ENCODE peak calls at places on chromosomes 11 and 22, in nine cellular contexts. M is fibroblast of the aortic adventitia, K is mucosa of descending colon, S is IMR-90, W is adrenal gland, A is brain microvascular endothelial cell, I is coronary artery, Z is GM12864, J is Peyer's patch. Y is an unnamed sample.

GRCh38 chr22:41009222-41009948 is 58.2 kb downstream of the RBX1 start:
- DNase-seq in M (peak; percentile 76), K (peak; percentile 12), S (peak; percentile 91), W (no peak), A (no peak), I (no peak), Z (no peak), J (no peak), Y (no peak)

GRCh38 chr11:27184458-27185312 is 144.1 kb downstream of the BBOX1 start:
- DNase-seq in M (no peak), K (no peak), S (no peak), W (no peak), A (no peak), I (no peak), Z (no peak), J (no peak), Y (peak; percentile 20)

GRCh38 chr11:110691961-110692360 is 20.3 kb downstream of the ARHGAP20 start:
- DNase-seq in M (peak; percentile 58), K (no peak), S (no peak), W (no peak), A (no peak), I (no peak), Z (no peak), J (no peak), Y (no peak)

GRCh38 chr11:57308426-57309060 is 16.2 kb downstream of the TNKS1BP1 start:
- DNase-seq in M (no peak), K (no peak), S (no peak), W (no peak), A (no peak), I (no peak), Z (no peak), J (no peak), Y (no peak)

GRCh38 chr11:9512370-9513019 is 51.7 kb downstream of the ZNF143 start:
- DNase-seq in M (no peak), K (no peak), S (peak; percentile 76), W (no peak), A (no peak), I (no peak), Z (no peak), J (no peak), Y (no peak)

GRCh38 chr11:29282088-29282487 is 734.7 kb downstream of the KCNA4 start:
- DNase-seq in M (peak; percentile 92), K (no peak), S (peak; percentile 99), W (peak; percentile 49), A (peak; percentile 97), I (no peak), Z (no peak), J (no peak), Y (peak; percentile 83)

GRCh38 chr11:78801161-78801884 is 226.7 kb upstream of the NARS2 start:
- DNase-seq in M (peak; percentile 97), K (peak; percentile 51), S (peak; percentile 98), W (no peak), A (peak; percentile 92), I (peak; percentile 80), Z (no peak), J (no peak), Y (no peak)

GRCh38 chr11:12288934-12289666 is 88.3 kb upstream of the PARVA start:
- DNase-seq in M (no peak), K (no peak), S (no peak), W (no peak), A (no peak), I (no peak), Z (no peak), J (no peak), Y (no peak)

GRCh38 chr11:32072872-32073661 is 17.8 kb upstream of the RCN1 start:
- DNase-seq in M (no peak), K (no peak), S (no peak), W (no peak), A (no peak), I (no peak), Z (no peak), J (no peak), Y (no peak)

GRCh38 chr11:849951-850776 is 7.5 kb downstream of the TSPAN4 start:
- DNase-seq in M (no peak), K (no peak), S (no peak), W (no peak), A (no peak), I (no peak), Z (no peak), J (no peak), Y (no peak)

GRCh38 chr11:107679255-107680024 is 32.4 kb downstream of the SLN start:
- DNase-seq in M (no peak), K (no peak), S (no peak), W (no peak), A (no peak), I (no peak), Z (no peak), J (no peak), Y (no peak)

GRCh38 chr22:43883012-43883661 is 8.7 kb downstream of the PNPLA5 start:
- DNase-seq in M (peak; percentile 68), K (peak; percentile 67), S (peak; percentile 81), W (no peak), A (peak; percentile 71), I (no peak), Z (peak; percentile 35), J (peak; percentile 46), Y (peak; percentile 55)

GRCh38 chr11:70292166-70292565 is 21.7 kb downstream of the PPFIA1 start:
- DNase-seq in M (no peak), K (no peak), S (no peak), W (no peak), A (no peak), I (no peak), Z (no peak), J (no peak), Y (no peak)

GRCh38 chr22:25760294-25760693 is 18.3 kb downstream of the MYO18B start:
- DNase-seq in M (peak; percentile 31), K (no peak), S (no peak), W (no peak), A (no peak), I (no peak), Z (no peak), J (no peak), Y (no peak)

GRCh38 chr11:32792948-32793475 is 1.4 kb downstream of the CCDC73 start:
- DNase-seq in M (peak; percentile 58), K (peak; percentile 84), S (peak; percentile 27), W (peak; percentile 53), A (peak; percentile 44), I (no peak), Z (peak; percentile 21), J (peak; percentile 59), Y (peak; percentile 48)

GRCh38 chr22:49087716-49088660 is 739.7 kb downstream of the BRD1 start:
- DNase-seq in M (no peak), K (no peak), S (no peak), W (no peak), A (no peak), I (no peak), Z (no peak), J (no peak), Y (no peak)

GRCh38 chr11:30710216-30710615 is 124.1 kb upstream of the MPPED2 start:
- DNase-seq in M (no peak), K (no peak), S (no peak), W (no peak), A (no peak), I (no peak), Z (no peak), J (no peak), Y (no peak)

GRCh38 chr11:20112291-20113146 is 47.8 kb downstream of the DBX1 start:
- DNase-seq in M (peak; percentile 95), K (peak; percentile 74), S (peak; percentile 97), W (peak; percentile 84), A (peak; percentile 92), I (peak; percentile 94), Z (no peak), J (peak; percentile 87), Y (peak; percentile 95)

GRCh38 chr11:117595440-117595839 is 201.6 kb downstream of the DSCAML1 start:
- DNase-seq in M (no peak), K (no peak), S (no peak), W (no peak), A (no peak), I (no peak), Z (no peak), J (no peak), Y (no peak)

DNA sequence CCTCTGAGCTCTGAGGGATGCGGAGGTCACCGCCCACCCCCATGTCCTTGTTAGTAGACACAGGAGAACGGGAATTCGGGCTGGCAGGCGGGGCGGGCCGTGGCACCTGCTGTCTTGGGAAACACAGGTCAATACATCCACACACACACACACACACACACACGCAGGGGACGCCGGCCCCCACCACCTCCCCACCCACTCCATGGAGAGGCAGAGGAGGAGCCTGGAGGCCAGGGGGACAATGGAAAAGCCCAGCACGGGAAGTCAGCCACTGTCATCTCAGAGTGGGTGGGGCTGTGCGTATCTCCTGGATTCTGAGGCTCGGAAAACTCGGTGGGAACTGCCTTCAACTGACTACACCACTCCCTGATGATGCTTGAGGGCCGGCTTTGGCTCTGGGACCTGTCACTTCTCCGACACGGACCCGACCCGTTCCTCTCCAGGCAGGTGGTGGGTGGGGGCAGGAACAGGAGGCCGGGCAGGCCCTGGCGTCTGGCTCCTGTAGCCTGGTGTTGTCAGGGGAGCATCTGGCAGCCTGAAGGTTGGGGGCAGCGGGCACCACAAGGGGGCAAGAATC is 18.5 kb upstream of the TMEM184B start:
- DNase-seq in M (no peak), K (no peak), S (no peak), W (no peak), A (no peak), I (no peak), Z (no peak), J (no peak), Y (no peak)
- TF ChIP-seq CTCF in M (no peak), K (no peak), S (no peak), W (no peak), A (peak; percentile 23), I (no peak), Z (peak; percentile 8), J (no peak), Y (no peak)

GRCh38 chr11:61764606-61765260 is 12.3 kb downstream of the MYRF start:
- DNase-seq in M (peak; percentile 16), K (no peak), S (no peak), W (no peak), A (no peak), I (no peak), Z (no peak), J (no peak), Y (no peak)
- TF ChIP-seq CTCF in M (no peak), K (no peak), S (no peak), W (no peak), A (peak; percentile 12), I (no peak), Z (no peak), J (no peak), Y (no peak)

GRCh38 chr11:75350743-75351540 is 519 bp downstream of the ARRB1 start:
- DNase-seq in M (peak; percentile 40), K (peak; percentile 60), S (peak; percentile 46), W (peak; percentile 60), A (no peak), I (peak; percentile 72), Z (no peak), J (peak; percentile 77), Y (no peak)
- TF ChIP-seq CTCF in M (peak; percentile 31), K (no peak), S (peak; percentile 8), W (no peak), A (peak; percentile 21), I (no peak), Z (peak; percentile 16), J (peak; percentile 2), Y (no peak)

DNA sequence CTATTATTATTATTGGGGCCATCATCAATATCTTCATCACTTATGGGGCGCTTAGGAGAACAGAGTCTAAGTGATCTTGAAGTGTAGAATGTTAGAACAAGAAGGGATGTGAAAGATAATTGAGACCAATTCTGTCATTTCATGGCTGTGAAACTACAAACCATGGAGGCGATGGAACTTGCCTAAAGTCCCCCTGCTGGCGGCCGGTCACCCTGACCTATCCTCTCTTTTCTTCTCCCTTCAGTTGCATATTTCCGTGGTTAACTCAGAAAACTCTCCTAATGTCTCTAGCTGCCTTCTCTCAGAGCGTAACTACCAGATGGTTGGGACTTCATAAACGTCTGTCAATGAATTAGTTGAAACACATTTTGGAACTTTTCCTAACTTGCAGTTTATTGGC is 6.6 kb upstream of the OR4B1 start:
- DNase-seq in M (no peak), K (peak; percentile 5), S (peak; percentile 17), W (no peak), A (peak; percentile 22), I (no peak), Z (no peak), J (no peak), Y (no peak)
- TF ChIP-seq CTCF in M (peak; percentile 22), K (no peak), S (peak; percentile 28), W (no peak), A (peak; percentile 57), I (no peak), Z (peak; percentile 16), J (no peak), Y (no peak)